ENCODE peak calls at places on chromosomes 11 and 22, in four cellular contexts. F is effector memory CD4-positive, alpha-beta T cell; E is A549; J is tibial artery. W is an unnamed sample.
A peak's percentile ranks its signal among the peaks of the same experiment; 100 is the strongest.

GRCh38 chr11:117930668-117931330 is 1.6 kb upstream of the TMPRSS13 start:
- DNase-seq in F (no peak), E (no peak), J (peak; percentile 35), W (no peak)

GRCh38 chr22:49296561-49296960 is 531.1 kb downstream of the BRD1 start:
- DNase-seq in F (no peak), E (no peak), J (peak; percentile 45), W (no peak)

GRCh38 chr22:48755332-48755949 is 1072.2 kb downstream of the BRD1 start:
- DNase-seq in F (no peak), E (no peak), J (no peak), W (no peak)

GRCh38 chr22:48834404-48834803 is 993.3 kb downstream of the BRD1 start:
- DNase-seq in F (no peak), E (no peak), J (no peak), W (no peak)

GRCh38 chr11:18721576-18722292 is 4.3 kb downstream of the IGSF22 start:
- DNase-seq in F (no peak), E (peak; percentile 75), J (no peak), W (peak; percentile 27)

GRCh38 chr11:69301491-69302401 is 7.8 kb downstream of the MYEOV start:
- DNase-seq in F (no peak), E (peak; percentile 98), J (no peak), W (peak; percentile 88)

GRCh38 chr11:66080055-66080817 is 10.2 kb downstream of the PACS1 start:
- DNase-seq in F (peak; percentile 59), E (peak; percentile 49), J (peak; percentile 82), W (no peak)

GRCh38 chr22:37281646-37282384 is 493 bp upstream of the CYTH4 start:
- DNase-seq in F (no peak), E (no peak), J (no peak), W (no peak)

GRCh38 chr11:127454856-127455255 is 454.3 kb upstream of the KIRREL3 start:
- DNase-seq in F (no peak), E (no peak), J (no peak), W (no peak)

GRCh38 chr11:69650832-69651344 is 9.9 kb downstream of the CCND1 start:
- DNase-seq in F (no peak), E (no peak), J (no peak), W (no peak)

GRCh38 chr22:27420186-27420816 is 381.3 kb downstream of the MN1 start:
- DNase-seq in F (no peak), E (no peak), J (no peak), W (no peak)

GRCh38 chr11:82750643-82751139 is 17.0 kb upstream of the FAM181B start:
- DNase-seq in F (no peak), E (no peak), J (no peak), W (no peak)

GRCh38 chr11:118241191-118242098 is 10.7 kb downstream of the MPZL3 start:
- DNase-seq in F (peak; percentile 37), E (no peak), J (no peak), W (no peak)

GRCh38 chr11:34443136-34443535 is 4.4 kb downstream of the CAT start:
- DNase-seq in F (no peak), E (no peak), J (no peak), W (no peak)

GRCh38 chr11:115464269-115464668 is 39.9 kb downstream of the CADM1 start:
- DNase-seq in F (no peak), E (no peak), J (no peak), W (no peak)

GRCh38 chr22:40281717-40282116 is 64.6 kb upstream of the ADSL start:
- DNase-seq in F (no peak), E (no peak), J (no peak), W (no peak)

GRCh38 chr11:5384335-5384734 is 723 bp downstream of the OR51M1 start:
- DNase-seq in F (no peak), E (no peak), J (no peak), W (no peak)

GRCh38 chr11:134040386-134041297 is 28.2 kb upstream of the JAM3 start:
- DNase-seq in F (no peak), E (no peak), J (peak; percentile 88), W (no peak)

DNA sequence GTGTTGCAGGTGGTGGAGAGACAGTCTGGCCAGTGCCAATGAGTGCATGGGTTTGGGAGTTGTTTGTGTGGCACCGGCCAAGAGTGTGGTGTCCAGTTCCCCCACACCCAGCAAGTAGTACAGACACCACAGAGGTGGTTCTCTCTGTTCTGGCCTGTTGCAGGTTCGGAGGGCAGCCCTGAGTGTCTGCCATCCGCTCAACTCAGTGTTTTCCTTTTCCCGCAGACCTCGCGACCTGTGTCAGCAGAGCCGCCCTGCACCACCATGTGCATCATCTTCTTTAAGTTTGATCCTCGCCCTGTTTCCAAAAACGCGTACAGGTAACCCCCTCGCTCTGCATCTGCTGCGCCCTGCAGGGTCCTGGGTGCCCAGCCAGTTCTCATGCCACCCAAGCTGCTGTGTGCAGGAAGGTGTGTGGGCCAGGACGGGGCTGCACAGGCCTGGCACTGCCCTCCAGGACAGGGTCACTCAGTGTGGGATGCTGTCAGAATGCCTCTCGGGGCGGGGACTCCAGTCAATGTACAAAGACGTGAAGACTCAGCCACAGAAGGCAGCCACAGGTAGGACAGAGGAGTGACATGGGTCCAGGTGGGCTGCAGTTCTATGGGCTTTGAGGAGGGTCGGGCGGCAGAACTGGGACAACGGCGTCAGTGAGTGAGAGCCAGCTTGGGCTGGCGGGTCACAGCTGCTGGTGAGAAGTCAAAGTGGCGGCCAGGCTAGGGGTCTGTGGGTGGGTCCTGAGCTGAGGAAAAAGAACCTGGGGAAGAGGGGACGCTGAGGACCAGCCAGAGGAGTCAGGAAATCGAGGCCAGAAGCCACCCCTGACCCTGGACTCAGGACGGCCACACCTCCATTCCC is 15.9 kb downstream of the TANGO2 start:
- DNase-seq in F (no peak), E (no peak), J (no peak), W (no peak)
- H3K4me3 ChIP-seq in F (no peak overlapping the region), E (no peak overlapping the region), J (no peak overlapping the region), W (no peak overlapping the region)

GRCh38 chr11:101458161-101458560 is 125.6 kb downstream of the TRPC6 start:
- DNase-seq in F (no peak), E (no peak), J (no peak), W (no peak)

GRCh38 chr11:101456812-101457211 is 127.0 kb downstream of the TRPC6 start:
- DNase-seq in F (no peak), E (no peak), J (no peak), W (no peak)

GRCh38 chr11:101453682-101454081 is 130.1 kb downstream of the TRPC6 start:
- DNase-seq in F (no peak), E (no peak), J (no peak), W (no peak)

DNA sequence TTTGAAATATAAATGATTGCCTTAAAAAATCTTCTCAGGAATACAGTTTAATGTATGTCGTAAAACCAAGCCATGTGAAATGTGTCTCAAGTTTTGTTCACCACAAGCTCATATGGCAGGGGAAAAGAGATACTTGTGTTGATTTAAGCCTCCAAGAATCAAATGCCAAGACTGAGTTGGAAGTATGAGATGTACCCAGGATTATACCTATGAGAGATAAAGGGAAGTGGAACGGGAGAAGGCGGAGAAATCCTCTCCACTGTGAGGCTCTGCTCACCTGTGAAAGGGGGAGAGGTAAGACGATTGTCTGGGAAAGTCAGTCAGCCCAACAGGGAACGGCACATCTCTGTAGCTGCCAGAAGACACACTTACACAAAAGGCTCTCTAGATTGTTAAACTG is 124.8 kb downstream of the TRPC6 start:
- DNase-seq in F (no peak), E (no peak), J (no peak), W (no peak)
- H3K4me3 ChIP-seq in F (no peak overlapping the region), E (no peak overlapping the region), J (no peak overlapping the region), W (no peak overlapping the region)

GRCh38 chr22:39146256-39147101 is 6.0 kb downstream of the CBX7 start:
- DNase-seq in F (no peak), E (no peak), J (no peak), W (no peak)
- H3K4me3 ChIP-seq in F (peak overlapping the region; percentile 57), E (peak overlapping the region; percentile 95), J (peak overlapping the region; percentile 81), W (peak overlapping the region; percentile 80)

GRCh38 chr22:29758959-29759358 is 7.8 kb downstream of the ZMAT5 start:
- DNase-seq in F (no peak), E (no peak), J (no peak), W (no peak)
- H3K4me3 ChIP-seq in F (no peak overlapping the region), E (no peak overlapping the region), J (no peak overlapping the region), W (no peak overlapping the region)

W was measured in HFF-Myc.